ENCODE peak calls at places on chromosomes 2 and 18, in five cellular contexts. One of them, this sample, is unnamed.

GRCh38 chr2:199019898-199020507 is 437.7 kb downstream of the SATB2 start:
- DNase-seq in T-helper 1 cell: no peak
- DNase-seq in AG04450: peak
- DNase-seq in NCI-H2171 treated with DMSO at 0.1 percent for 48 hours: peak
- DNase-seq in GM18507: no peak
- DNase-seq in this sample: no peak

GRCh38 chr2:170842785-170843184 is 26.1 kb downstream of the GAD1 start:
- DNase-seq in T-helper 1 cell: no peak
- DNase-seq in AG04450: no peak
- DNase-seq in NCI-H2171 treated with DMSO at 0.1 percent for 48 hours: no peak
- DNase-seq in GM18507: no peak
- DNase-seq in this sample: no peak

GRCh38 chr2:220147186-220147585 is 519.8 kb downstream of the SLC4A3 start:
- DNase-seq in T-helper 1 cell: no peak
- DNase-seq in AG04450: no peak
- DNase-seq in NCI-H2171 treated with DMSO at 0.1 percent for 48 hours: no peak
- DNase-seq in GM18507: no peak
- DNase-seq in this sample: no peak

GRCh38 chr18:78977627-78978271 is 1.9 kb upstream of the SALL3 start:
- DNase-seq in T-helper 1 cell: no peak
- DNase-seq in AG04450: no peak
- DNase-seq in NCI-H2171 treated with DMSO at 0.1 percent for 48 hours: no peak
- DNase-seq in GM18507: no peak
- DNase-seq in this sample: no peak

GRCh38 chr2:80407377-80407776 is 102.8 kb upstream of the LRRTM1 start:
- DNase-seq in T-helper 1 cell: no peak
- DNase-seq in AG04450: no peak
- DNase-seq in NCI-H2171 treated with DMSO at 0.1 percent for 48 hours: no peak
- DNase-seq in GM18507: no peak
- DNase-seq in this sample: no peak

GRCh38 chr2:157625311-157625710 is 3.4 kb downstream of the ACVR1C start:
- DNase-seq in T-helper 1 cell: peak
- DNase-seq in AG04450: no peak
- DNase-seq in NCI-H2171 treated with DMSO at 0.1 percent for 48 hours: no peak
- DNase-seq in GM18507: no peak
- DNase-seq in this sample: no peak

GRCh38 chr18:58338961-58339722 is 289.7 kb downstream of the ALPK2 start:
- DNase-seq in T-helper 1 cell: no peak
- DNase-seq in AG04450: no peak
- DNase-seq in NCI-H2171 treated with DMSO at 0.1 percent for 48 hours: no peak
- DNase-seq in GM18507: no peak
- DNase-seq in this sample: no peak

GRCh38 chr2:64338910-64339500 is 115.0 kb upstream of the LGALSL start:
- DNase-seq in T-helper 1 cell: peak
- DNase-seq in AG04450: no peak
- DNase-seq in NCI-H2171 treated with DMSO at 0.1 percent for 48 hours: no peak
- DNase-seq in GM18507: no peak
- DNase-seq in this sample: no peak

GRCh38 chr2:235901243-235901642 is 266.9 kb downstream of the GBX2 start:
- DNase-seq in T-helper 1 cell: no peak
- DNase-seq in AG04450: no peak
- DNase-seq in NCI-H2171 treated with DMSO at 0.1 percent for 48 hours: no peak
- DNase-seq in GM18507: no peak
- DNase-seq in this sample: no peak

GRCh38 chr2:26816893-26817292 is 31.0 kb downstream of the CENPA start:
- DNase-seq in T-helper 1 cell: no peak
- DNase-seq in AG04450: no peak
- DNase-seq in NCI-H2171 treated with DMSO at 0.1 percent for 48 hours: no peak
- DNase-seq in GM18507: no peak
- DNase-seq in this sample: no peak

GRCh38 chr2:225124311-225124832 is 82.1 kb upstream of the DOCK10 start:
- DNase-seq in T-helper 1 cell: no peak
- DNase-seq in AG04450: no peak
- DNase-seq in NCI-H2171 treated with DMSO at 0.1 percent for 48 hours: no peak
- DNase-seq in GM18507: no peak
- DNase-seq in this sample: no peak

GRCh38 chr18:42412896-42413295 is 457.9 kb downstream of the PIK3C3 start:
- DNase-seq in T-helper 1 cell: no peak
- DNase-seq in AG04450: no peak
- DNase-seq in NCI-H2171 treated with DMSO at 0.1 percent for 48 hours: no peak
- DNase-seq in GM18507: no peak
- DNase-seq in this sample: no peak

GRCh38 chr2:105744909-105745853 is at the start of gene NCK2:
- DNase-seq in T-helper 1 cell: peak
- DNase-seq in AG04450: no peak
- DNase-seq in NCI-H2171 treated with DMSO at 0.1 percent for 48 hours: peak
- DNase-seq in GM18507: no peak
- DNase-seq in this sample: no peak

GRCh38 chr2:133434962-133435668 is 133.1 kb downstream of the NCKAP5 start:
- DNase-seq in T-helper 1 cell: no peak
- DNase-seq in AG04450: peak
- DNase-seq in NCI-H2171 treated with DMSO at 0.1 percent for 48 hours: peak
- DNase-seq in GM18507: no peak
- DNase-seq in this sample: no peak

GRCh38 chr2:218885981-218886447 is 5.4 kb downstream of the WNT10A start:
- DNase-seq in T-helper 1 cell: no peak
- DNase-seq in AG04450: no peak
- DNase-seq in NCI-H2171 treated with DMSO at 0.1 percent for 48 hours: no peak
- DNase-seq in GM18507: no peak
- DNase-seq in this sample: peak

GRCh38 chr18:62715829-62716678 is 713 bp downstream of the PHLPP1 start:
- DNase-seq in T-helper 1 cell: peak
- DNase-seq in AG04450: no peak
- DNase-seq in NCI-H2171 treated with DMSO at 0.1 percent for 48 hours: peak
- DNase-seq in GM18507: peak
- DNase-seq in this sample: no peak

GRCh38 chr2:78892310-78892709 is 133.2 kb upstream of the REG3G start:
- DNase-seq in T-helper 1 cell: no peak
- DNase-seq in AG04450: no peak
- DNase-seq in NCI-H2171 treated with DMSO at 0.1 percent for 48 hours: no peak
- DNase-seq in GM18507: no peak
- DNase-seq in this sample: no peak

GRCh38 chr2:147076634-147077033 is 768.2 kb upstream of the ACVR2A start:
- DNase-seq in T-helper 1 cell: no peak
- DNase-seq in AG04450: no peak
- DNase-seq in NCI-H2171 treated with DMSO at 0.1 percent for 48 hours: no peak
- DNase-seq in GM18507: no peak
- DNase-seq in this sample: no peak

GRCh38 chr18:48036191-48036590 is 105.7 kb upstream of the SMAD2 start:
- DNase-seq in T-helper 1 cell: no peak
- DNase-seq in AG04450: no peak
- DNase-seq in NCI-H2171 treated with DMSO at 0.1 percent for 48 hours: no peak
- DNase-seq in GM18507: no peak
- DNase-seq in this sample: no peak

GRCh38 chr18:32200766-32201165 is 10.9 kb downstream of the MEP1B start:
- DNase-seq in T-helper 1 cell: no peak
- DNase-seq in AG04450: no peak
- DNase-seq in NCI-H2171 treated with DMSO at 0.1 percent for 48 hours: peak
- DNase-seq in GM18507: no peak
- DNase-seq in this sample: no peak

GRCh38 chr2:189446780-189447179 is 5.5 kb downstream of the WDR75 start:
- DNase-seq in T-helper 1 cell: no peak
- DNase-seq in AG04450: no peak
- DNase-seq in NCI-H2171 treated with DMSO at 0.1 percent for 48 hours: no peak
- DNase-seq in GM18507: no peak
- DNase-seq in this sample: no peak

GRCh38 chr18:616380-616995 is 19.7 kb downstream of the CLUL1 start:
- DNase-seq in T-helper 1 cell: peak
- DNase-seq in AG04450: no peak
- DNase-seq in NCI-H2171 treated with DMSO at 0.1 percent for 48 hours: peak
- DNase-seq in GM18507: peak
- DNase-seq in this sample: peak

GRCh38 chr2:46552086-46552485 is 72.7 kb downstream of the TMEM247 start:
- DNase-seq in T-helper 1 cell: no peak
- DNase-seq in AG04450: no peak
- DNase-seq in NCI-H2171 treated with DMSO at 0.1 percent for 48 hours: no peak
- DNase-seq in GM18507: no peak
- DNase-seq in this sample: no peak

This sample was measured in GM12864.